ENCODE peak calls at places on chromosomes 6 and 20, in seven cellular contexts. J is HL-60, V is cardiac muscle cell, N is AG10803, Y is left ventricle myocardium inferior, U is B cell, I is choroid plexus epithelial cell. F is an unnamed sample.

GRCh38 chr6:10451828-10452509 is 37.1 kb upstream of the TFAP2A start:
- DNase-seq in J (no peak), V (peak; percentile 87), N (peak; percentile 68), Y (no peak), U (no peak), I (peak; percentile 15), F (no peak)

GRCh38 chr20:53078761-53079482 is 106.8 kb downstream of the TSHZ2 start:
- DNase-seq in J (no peak), V (no peak), N (no peak), Y (no peak), U (no peak), I (no peak), F (no peak)

GRCh38 chr6:29816030-29816429 is 11.6 kb upstream of the HLA-G start:
- DNase-seq in J (no peak), V (no peak), N (no peak), Y (no peak), U (no peak), I (no peak), F (no peak)

GRCh38 chr20:32965581-32966373 is 38.5 kb downstream of the SUN5 start:
- DNase-seq in J (no peak), V (no peak), N (no peak), Y (no peak), U (no peak), I (no peak), F (peak; percentile 9)

GRCh38 chr6:48113130-48113529 is 2.1 kb upstream of the PTCHD4 start:
- DNase-seq in J (no peak), V (no peak), N (no peak), Y (no peak), U (no peak), I (no peak), F (no peak)

GRCh38 chr20:57948177-57948955 is 238.6 kb upstream of the PMEPA1 start:
- DNase-seq in J (no peak), V (no peak), N (no peak), Y (no peak), U (no peak), I (peak; percentile 3), F (no peak)

GRCh38 chr6:112139052-112139451 is 51.7 kb downstream of the FAM229B start:
- DNase-seq in J (no peak), V (no peak), N (no peak), Y (no peak), U (no peak), I (no peak), F (no peak)

GRCh38 chr6:165383323-165383722 is 73.9 kb upstream of the C6orf118 start:
- DNase-seq in J (no peak), V (no peak), N (no peak), Y (no peak), U (no peak), I (no peak), F (no peak)

GRCh38 chr6:144756469-144756868 is 471.3 kb downstream of the UTRN start:
- DNase-seq in J (no peak), V (no peak), N (no peak), Y (no peak), U (no peak), I (no peak), F (no peak)

GRCh38 chr6:148177589-148178233 is 164.9 kb upstream of the SASH1 start:
- DNase-seq in J (peak; percentile 8), V (peak; percentile 79), N (peak; percentile 58), Y (peak; percentile 69), U (peak; percentile 6), I (peak; percentile 70), F (peak; percentile 22)

GRCh38 chr6:135183532-135184440 is 2.7 kb downstream of the MYB start:
- DNase-seq in J (peak; percentile 92), V (peak; percentile 57), N (no peak), Y (no peak), U (peak; percentile 73), I (peak; percentile 70), F (peak; percentile 64)

GRCh38 chr6:80690611-80691090 is 584.2 kb downstream of the BCKDHB start:
- DNase-seq in J (no peak), V (no peak), N (peak; percentile 65), Y (no peak), U (no peak), I (no peak), F (no peak)

GRCh38 chr20:61756966-61757677 is 308.6 kb downstream of the TAF4 start:
- DNase-seq in J (no peak), V (no peak), N (no peak), Y (no peak), U (no peak), I (no peak), F (no peak)

GRCh38 chr6:32622545-32623401 is 14.4 kb upstream of the HLA-DQA1 start:
- DNase-seq in J (peak; percentile 15), V (peak; percentile 55), N (peak; percentile 22), Y (no peak), U (peak; percentile 84), I (peak; percentile 68), F (peak; percentile 59)

GRCh38 chr6:97215157-97215769 is 67.8 kb downstream of the MMS22L start:
- DNase-seq in J (peak; percentile 5), V (peak; percentile 75), N (peak; percentile 78), Y (no peak), U (peak; percentile 3), I (peak; percentile 84), F (no peak)

GRCh38 chr6:42406296-42407280 is 45.1 kb downstream of the TRERF1 start:
- DNase-seq in J (no peak), V (peak; percentile 42), N (no peak), Y (no peak), U (no peak), I (peak; percentile 37), F (no peak)

GRCh38 chr6:12875061-12875460 is 158.5 kb downstream of the PHACTR1 start:
- DNase-seq in J (no peak), V (peak; percentile 25), N (peak; percentile 71), Y (no peak), U (no peak), I (no peak), F (no peak)

GRCh38 chr6:160378886-160379285 is 30.7 kb downstream of the SLC22A3 start:
- DNase-seq in J (no peak), V (peak; percentile 53), N (no peak), Y (no peak), U (no peak), I (no peak), F (no peak)

GRCh38 chr6:112443666-112444065 is 96.5 kb downstream of the RFPL4B start:
- DNase-seq in J (no peak), V (peak; percentile 88), N (peak; percentile 95), Y (peak; percentile 76), U (no peak), I (peak; percentile 91), F (no peak)

DNA sequence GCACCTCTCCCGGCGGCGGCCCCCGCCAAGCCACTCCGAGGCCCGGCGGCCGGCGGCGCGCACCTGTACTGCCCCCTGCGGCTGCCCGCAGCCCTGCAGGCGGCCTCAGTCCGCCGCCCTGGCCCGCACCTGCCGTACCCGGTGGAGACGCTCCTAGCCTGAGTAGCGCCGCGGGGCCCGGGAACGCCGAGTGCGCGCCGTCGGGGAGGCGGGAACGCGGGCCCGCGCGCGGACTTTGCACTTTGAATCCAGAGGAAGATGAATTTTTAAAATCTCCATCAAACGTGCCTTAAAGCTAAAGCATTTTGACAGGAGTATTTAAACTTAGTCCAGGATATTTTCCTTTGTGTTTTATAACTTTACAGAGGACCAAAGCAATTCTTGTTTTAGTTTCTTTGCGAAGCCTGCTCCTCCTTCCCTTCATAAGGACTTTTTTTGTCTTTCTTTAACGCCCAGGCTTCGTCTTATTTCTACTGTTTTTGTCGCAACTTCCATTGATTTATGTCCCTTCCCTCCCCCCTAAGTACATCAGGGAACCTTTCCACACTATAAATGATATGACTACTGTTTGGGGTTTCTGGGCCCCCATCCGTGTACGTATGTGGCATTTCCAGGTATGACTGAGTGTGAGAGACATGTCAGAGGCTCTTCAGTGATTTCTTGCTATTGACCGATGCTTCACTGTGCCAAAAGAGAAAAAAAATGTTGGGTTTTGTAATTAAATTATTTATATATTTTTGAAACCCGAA is 2.0 kb downstream of the FOXQ1 start:
- DNase-seq in J (no peak), V (no peak), N (no peak), Y (no peak), U (peak; percentile 10), I (no peak), F (no peak)
- TF ChIP-seq CTCF in J (no peak), V (peak; percentile 21), N (no peak), Y (peak; percentile 49), U (no peak), I (peak; percentile 38), F (no peak)

DNA sequence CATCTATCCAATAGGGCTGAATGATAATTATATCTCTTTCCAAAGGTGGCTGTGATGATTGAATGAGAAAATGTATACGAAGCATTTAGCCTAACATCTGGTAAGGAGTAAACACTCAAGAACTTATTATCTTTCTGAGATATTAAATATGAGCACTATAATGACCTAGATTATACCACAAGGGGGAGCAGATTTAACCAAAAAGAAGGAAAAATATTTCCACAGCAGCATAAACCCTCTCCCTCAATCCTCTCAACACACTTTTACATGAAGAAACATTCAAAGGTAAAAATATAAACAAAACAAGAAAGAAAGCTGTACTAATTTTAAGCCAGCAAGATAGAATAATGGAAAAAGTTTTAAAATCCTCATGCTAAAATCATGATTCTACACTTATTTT is 68.4 kb downstream of the SHPRH start:
- DNase-seq in J (no peak), V (peak; percentile 40), N (peak; percentile 8), Y (no peak), U (no peak), I (peak; percentile 56), F (no peak)
- TF ChIP-seq CTCF in J (no peak), V (peak; percentile 44), N (peak; percentile 38), Y (no peak), U (peak; percentile 37), I (peak; percentile 58), F (no peak)

DNA sequence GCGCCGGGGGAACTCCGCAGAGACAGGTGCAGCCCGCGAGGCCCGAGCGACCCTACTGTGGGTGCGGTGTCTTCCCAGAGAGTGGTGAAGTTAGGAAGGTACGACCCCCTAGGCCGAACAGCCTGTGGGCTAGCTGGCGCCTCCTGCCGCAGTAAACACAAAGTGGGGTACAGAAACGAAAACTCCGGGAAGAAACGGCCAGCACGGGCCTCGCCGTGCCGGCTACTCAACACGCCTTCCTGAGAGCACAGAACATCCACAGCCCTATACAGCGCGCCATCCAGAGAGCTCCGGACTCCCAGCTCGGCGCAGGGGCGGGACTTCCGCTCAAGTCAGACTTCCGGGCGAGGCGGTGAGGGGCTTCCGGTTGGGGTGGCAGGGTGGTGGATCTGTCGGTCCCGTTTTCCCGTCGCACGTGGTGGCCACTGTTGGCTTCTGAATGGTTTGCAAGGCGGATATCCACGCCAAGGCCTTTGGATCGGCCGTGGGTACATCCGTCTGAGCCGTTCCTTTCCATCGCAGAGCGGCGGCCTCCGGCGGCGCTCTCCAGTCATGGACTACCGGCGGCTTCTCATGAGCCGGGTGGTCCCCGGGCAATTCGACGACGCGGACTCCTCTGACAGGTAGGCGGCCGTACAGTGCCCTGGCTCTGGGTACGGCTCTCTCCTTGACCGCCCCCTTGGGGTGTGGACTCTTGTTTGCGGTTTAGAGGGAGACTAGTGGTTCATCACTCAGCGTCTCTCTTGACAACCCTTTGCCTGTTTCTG is at the start of the genes CAGE1 and RIOK1:
- DNase-seq in J (peak; percentile 96), V (peak; percentile 97), N (peak; percentile 93), Y (peak; percentile 97), U (peak; percentile 95), I (peak; percentile 97), F (peak; percentile 95)
- TF ChIP-seq CTCF in J (no peak), V (peak; percentile 25), N (peak; percentile 18), Y (peak; percentile 30), U (no peak), I (peak; percentile 16), F (no peak)

DNA sequence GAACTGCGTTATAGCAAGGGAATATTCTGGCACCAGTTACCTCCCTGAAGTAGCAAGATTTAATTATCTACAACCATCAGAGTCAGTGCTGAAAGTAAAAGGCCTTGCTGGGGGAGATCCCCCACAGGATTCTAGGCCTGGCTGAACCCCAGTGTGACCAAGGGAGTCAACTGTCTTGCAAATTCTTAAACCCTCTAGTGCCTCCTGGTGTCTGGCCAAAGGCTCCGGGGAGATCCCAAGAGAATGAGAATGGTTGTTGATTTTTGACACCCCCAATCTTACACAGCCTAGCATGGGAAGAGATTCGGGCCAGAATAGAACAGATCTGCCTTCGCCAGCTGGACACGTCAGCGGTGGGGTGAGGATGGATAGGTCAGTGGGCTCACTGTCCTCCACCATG is 179.4 kb downstream of the ERMARD start:
- DNase-seq in J (peak; percentile 11), V (no peak), N (no peak), Y (no peak), U (no peak), I (peak; percentile 2), F (no peak)
- TF ChIP-seq CTCF in J (no peak), V (no peak), N (no peak), Y (peak; percentile 20), U (no peak), I (peak; percentile 23), F (no peak)